ENCODE peak calls at places on chromosomes 16 and 17, in ten cellular contexts. C is Peyer's patch, G is HCT116, I is upper lobe of right lung, A is breast epithelium, K is A549, R is tibial artery, Z is OCI-LY7, D is adrenal gland, B is pancreas. W is an unnamed sample.

GRCh38 chr17:34665803-34666763 is 86.7 kb downstream of the TMEM132E start:
- DNase-seq in C (no peak), G (no peak), I (no peak), A (peak; percentile 9), K (no peak), R (peak; percentile 29), Z (no peak), D (no peak), B (peak; percentile 37), W (no peak)

GRCh38 chr17:61361084-61361483 is 38.6 kb upstream of the TBX2 start:
- DNase-seq in C (no peak), G (no peak), I (no peak), A (no peak), K (no peak), R (no peak), Z (no peak), D (no peak), B (no peak), W (peak; percentile 50)

GRCh38 chr16:80006175-80006895 is 405.8 kb upstream of the MAF start:
- DNase-seq in C (no peak), G (no peak), I (no peak), A (no peak), K (peak; percentile 72), R (no peak), Z (no peak), D (no peak), B (no peak), W (no peak)

GRCh38 chr17:44768505-44769142 is 9.8 kb downstream of the ADAM11 start:
- DNase-seq in C (no peak), G (no peak), I (no peak), A (no peak), K (no peak), R (no peak), Z (no peak), D (no peak), B (no peak), W (no peak)

GRCh38 chr16:23504076-23504452 is 6.2 kb downstream of the GGA2 start:
- DNase-seq in C (no peak), G (no peak), I (no peak), A (no peak), K (no peak), R (no peak), Z (no peak), D (no peak), B (no peak), W (no peak)

GRCh38 chr17:62963296-62963695 is 2.7 kb upstream of the TANC2 start:
- DNase-seq in C (no peak), G (peak; percentile 75), I (no peak), A (no peak), K (peak; percentile 71), R (no peak), Z (no peak), D (no peak), B (no peak), W (no peak)

GRCh38 chr17:74282587-74283370 is 8.7 kb downstream of the DNAI2 start:
- DNase-seq in C (no peak), G (no peak), I (no peak), A (no peak), K (peak; percentile 38), R (no peak), Z (no peak), D (no peak), B (no peak), W (no peak)

GRCh38 chr17:27546624-27547300 is 84.2 kb upstream of the LGALS9 start:
- DNase-seq in C (no peak), G (no peak), I (no peak), A (no peak), K (no peak), R (no peak), Z (no peak), D (no peak), B (peak; percentile 44), W (no peak)

GRCh38 chr17:41972571-41973411 is 6.2 kb downstream of the CNP start:
- DNase-seq in C (no peak), G (no peak), I (no peak), A (peak; percentile 87), K (no peak), R (peak; percentile 57), Z (no peak), D (peak; percentile 85), B (peak; percentile 77), W (no peak)

GRCh38 chr17:59366773-59367656 is 35.6 kb downstream of the YPEL2 start:
- DNase-seq in C (peak; percentile 62), G (no peak), I (peak; percentile 70), A (no peak), K (no peak), R (peak; percentile 77), Z (no peak), D (peak; percentile 69), B (peak; percentile 69), W (no peak)

GRCh38 chr17:79520134-79520892 is 90.5 kb downstream of the RBFOX3 start:
- DNase-seq in C (no peak), G (no peak), I (no peak), A (no peak), K (no peak), R (no peak), Z (no peak), D (no peak), B (no peak), W (no peak)

GRCh38 chr17:79519601-79520000 is 91.2 kb downstream of the RBFOX3 start:
- DNase-seq in C (no peak), G (no peak), I (no peak), A (no peak), K (no peak), R (no peak), Z (no peak), D (no peak), B (no peak), W (no peak)

GRCh38 chr17:79519152-79519523 is 91.7 kb downstream of the RBFOX3 start:
- DNase-seq in C (no peak), G (no peak), I (no peak), A (no peak), K (no peak), R (no peak), Z (no peak), D (no peak), B (no peak), W (no peak)

GRCh38 chr17:79517812-79518211 is 93.0 kb downstream of the RBFOX3 start:
- DNase-seq in C (no peak), G (no peak), I (no peak), A (no peak), K (no peak), R (no peak), Z (no peak), D (no peak), B (no peak), W (no peak)

GRCh38 chr17:79518330-79519151 is 92.3 kb downstream of the RBFOX3 start:
- DNase-seq in C (no peak), G (no peak), I (no peak), A (no peak), K (no peak), R (no peak), Z (no peak), D (no peak), B (no peak), W (no peak)
- H3K4me3 ChIP-seq in C (no peak overlapping the region), G (no peak overlapping the region), I (no peak overlapping the region), A (no peak overlapping the region), K (no peak overlapping the region), R (no peak overlapping the region), Z (no peak overlapping the region), D (no peak overlapping the region), B (no peak overlapping the region), W (no peak overlapping the region)

GRCh38 chr17:67392111-67392510 is 15.0 kb downstream of the PITPNC1 start:
- DNase-seq in C (no peak), G (no peak), I (no peak), A (no peak), K (no peak), R (no peak), Z (no peak), D (peak; percentile 11), B (no peak), W (no peak)
- H3K27ac ChIP-seq in C (no peak overlapping the region), G (no peak overlapping the region), I (no peak overlapping the region), A (no peak overlapping the region), K (no peak overlapping the region), R (no peak overlapping the region), Z (no peak overlapping the region), D (no peak overlapping the region), B (no peak overlapping the region), W (no peak overlapping the region)

DNA sequence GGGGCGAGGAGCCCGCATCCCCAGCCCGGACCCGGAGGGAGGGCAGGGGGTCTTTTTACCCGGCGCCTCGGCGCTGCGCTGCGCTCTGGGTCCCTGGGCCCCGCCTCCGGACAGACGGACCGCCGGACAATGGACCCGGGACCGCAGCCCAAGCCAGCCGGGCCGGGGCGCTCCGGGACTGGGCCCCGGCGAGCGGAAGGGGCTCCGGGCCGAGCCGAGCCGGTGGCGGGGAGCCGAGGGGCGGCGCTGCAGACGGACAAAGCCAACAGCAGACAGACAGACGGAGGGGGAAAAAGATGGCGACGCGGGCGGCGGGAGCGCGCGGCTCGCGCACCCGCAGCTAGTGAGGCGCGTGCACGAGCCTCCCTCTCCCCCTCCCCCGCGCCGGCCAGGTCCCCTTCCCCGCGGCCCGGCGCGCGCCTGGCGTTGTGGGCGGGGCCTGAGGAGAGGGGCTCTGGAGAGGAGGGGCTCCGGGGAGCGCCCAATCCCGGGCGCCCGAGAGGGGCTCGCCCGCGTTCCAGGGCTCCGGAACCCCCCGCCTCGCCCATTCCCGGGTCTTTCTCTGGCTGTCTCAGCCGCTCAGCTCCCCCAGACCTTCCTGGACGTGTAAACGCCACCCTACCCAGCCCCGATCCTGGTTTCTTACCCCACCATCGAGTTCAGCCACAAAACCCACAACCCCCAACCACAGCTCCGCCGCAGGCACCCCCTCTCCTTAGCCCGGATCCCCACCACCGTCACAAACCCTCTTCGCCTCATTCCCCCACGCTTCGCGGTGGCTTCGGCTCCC is at the start of gene ZNF821:
- DNase-seq in C (peak; percentile 83), G (no peak), I (peak; percentile 90), A (peak; percentile 72), K (peak; percentile 78), R (peak; percentile 83), Z (peak; percentile 91), D (peak; percentile 79), B (peak; percentile 89), W (no peak)
- TF ChIP-seq CTCF in C (peak; percentile 46), G (no peak), I (no peak), A (peak; percentile 44), K (peak; percentile 39), R (peak; percentile 48), Z (peak; percentile 77), D (peak; percentile 31), B (peak; percentile 34), W (no peak)

DNA sequence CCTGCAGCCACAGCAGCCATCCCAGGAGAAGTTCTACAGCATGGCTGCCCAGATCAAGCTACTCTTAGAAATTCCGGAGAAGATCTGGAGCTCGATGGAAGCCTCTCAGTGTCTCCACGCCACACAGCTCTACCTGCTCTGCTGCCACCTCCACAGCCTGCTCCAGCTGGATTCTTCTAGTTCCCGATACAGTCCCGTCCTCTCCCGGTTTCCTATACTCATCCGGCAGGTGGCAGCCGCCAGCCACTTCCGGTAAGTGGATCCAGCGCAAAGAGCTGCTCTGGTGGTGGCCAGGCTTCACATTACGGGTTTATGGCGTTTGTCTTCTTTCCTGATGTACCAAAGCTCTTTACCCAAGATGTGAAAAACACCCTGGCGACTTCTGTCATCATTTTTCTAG is 3.6 kb downstream of the COG1 start:
- DNase-seq in C (peak; percentile 81), G (no peak), I (no peak), A (no peak), K (peak; percentile 61), R (peak; percentile 65), Z (no peak), D (peak; percentile 80), B (peak; percentile 81), W (no peak)
- H3K4me3 ChIP-seq in C (no peak overlapping the region), G (no peak overlapping the region), I (no peak overlapping the region), A (no peak overlapping the region), K (no peak overlapping the region), R (no peak overlapping the region), Z (no peak overlapping the region), D (no peak overlapping the region), B (no peak overlapping the region), W (no peak overlapping the region)

GRCh38 chr16:69307856-69308255 is 3.3 kb upstream of the VPS4A start:
- DNase-seq in C (no peak), G (no peak), I (no peak), A (no peak), K (no peak), R (no peak), Z (no peak), D (no peak), B (no peak), W (no peak)
- H3K27ac ChIP-seq in C (no peak overlapping the region), G (no peak overlapping the region), I (no peak overlapping the region), A (no peak overlapping the region), K (no peak overlapping the region), R (no peak overlapping the region), Z (no peak overlapping the region), D (no peak overlapping the region), B (no peak overlapping the region), W (no peak overlapping the region)